ENCODE peak calls at places on chromosomes 7 and 10, in seven cellular contexts. C, F, G, M, V, S and I are unnamed samples.
A peak's percentile ranks its signal among the peaks of the same experiment; 100 is the strongest.

GRCh38 chr10:656883-657282 is 32.6 kb downstream of the DIP2C start:
- DNase-seq in C (no peak), F (no peak), G (no peak), M (no peak), V (no peak), S (no peak), I (no peak)

GRCh38 chr7:111475419-111475748 is 86.9 kb downstream of the IMMP2L start:
- DNase-seq in C (no peak), F (no peak), G (no peak), M (no peak), V (no peak), S (no peak), I (no peak)

GRCh38 chr10:26334932-26335573 is 103.1 kb upstream of the APBB1IP start:
- DNase-seq in C (no peak), F (peak; percentile 75), G (peak; percentile 28), M (no peak), V (peak; percentile 6), S (peak; percentile 35), I (peak; percentile 62)

GRCh38 chr7:143975617-143976016 is 21.0 kb downstream of the OR2F1 start:
- DNase-seq in C (no peak), F (no peak), G (no peak), M (no peak), V (peak; percentile 31), S (peak; percentile 11), I (peak; percentile 54)

GRCh38 chr10:130233426-130233825 is 97.2 kb downstream of the GLRX3 start:
- DNase-seq in C (peak; percentile 48), F (no peak), G (no peak), M (no peak), V (no peak), S (no peak), I (no peak)

GRCh38 chr10:70799124-70799523 is 13.9 kb upstream of the TBATA start:
- DNase-seq in C (no peak), F (no peak), G (no peak), M (no peak), V (no peak), S (no peak), I (no peak)

GRCh38 chr10:93160829-93161228 is 87.1 kb downstream of the CYP26A1 start:
- DNase-seq in C (peak; percentile 79), F (no peak), G (no peak), M (peak; percentile 65), V (peak; percentile 39), S (peak; percentile 2), I (no peak)

GRCh38 chr10:103504181-103504783 is 10.8 kb downstream of the NEURL1 start:
- DNase-seq in C (peak; percentile 40), F (peak; percentile 81), G (peak; percentile 68), M (no peak), V (peak; percentile 94), S (peak; percentile 84), I (no peak)

GRCh38 chr10:92082583-92083280 is 159.2 kb downstream of the BTAF1 start:
- DNase-seq in C (no peak), F (no peak), G (no peak), M (no peak), V (peak; percentile 54), S (peak; percentile 33), I (no peak)

GRCh38 chr10:69374242-69374641 is 42.5 kb downstream of the TACR2 start:
- DNase-seq in C (no peak), F (no peak), G (no peak), M (peak; percentile 60), V (no peak), S (no peak), I (no peak)

GRCh38 chr10:14686356-14686755 is 88.3 kb downstream of the FAM107B start:
- DNase-seq in C (no peak), F (no peak), G (peak; percentile 4), M (no peak), V (no peak), S (no peak), I (no peak)

GRCh38 chr7:114856625-114857024 is 65.3 kb upstream of the MDFIC start:
- DNase-seq in C (no peak), F (no peak), G (no peak), M (no peak), V (peak; percentile 10), S (no peak), I (no peak)

GRCh38 chr7:84100866-84101265 is 93.7 kb downstream of the SEMA3A start:
- DNase-seq in C (no peak), F (peak; percentile 10), G (no peak), M (no peak), V (peak; percentile 69), S (peak; percentile 70), I (peak; percentile 2)

GRCh38 chr7:42587826-42588225 is 324.0 kb downstream of the C7orf25 start:
- DNase-seq in C (no peak), F (no peak), G (no peak), M (no peak), V (no peak), S (no peak), I (no peak)

GRCh38 chr7:20438248-20438647 is 107.5 kb downstream of the ITGB8 start:
- DNase-seq in C (no peak), F (no peak), G (no peak), M (no peak), V (no peak), S (no peak), I (no peak)

GRCh38 chr7:158976468-158976848 is 120.1 kb downstream of the DYNC2I1 start:
- DNase-seq in C (no peak), F (no peak), G (no peak), M (no peak), V (no peak), S (no peak), I (no peak)

GRCh38 chr7:158973941-158974785 is 117.8 kb downstream of the DYNC2I1 start:
- DNase-seq in C (no peak), F (no peak), G (no peak), M (no peak), V (no peak), S (no peak), I (peak; percentile 69)

GRCh38 chr7:158975526-158976467 is 119.4 kb downstream of the DYNC2I1 start:
- DNase-seq in C (no peak), F (no peak), G (peak; percentile 17), M (no peak), V (no peak), S (no peak), I (peak; percentile 78)

GRCh38 chr7:158971214-158971613 is 114.9 kb downstream of the DYNC2I1 start:
- DNase-seq in C (no peak), F (no peak), G (no peak), M (no peak), V (no peak), S (no peak), I (no peak)

DNA sequence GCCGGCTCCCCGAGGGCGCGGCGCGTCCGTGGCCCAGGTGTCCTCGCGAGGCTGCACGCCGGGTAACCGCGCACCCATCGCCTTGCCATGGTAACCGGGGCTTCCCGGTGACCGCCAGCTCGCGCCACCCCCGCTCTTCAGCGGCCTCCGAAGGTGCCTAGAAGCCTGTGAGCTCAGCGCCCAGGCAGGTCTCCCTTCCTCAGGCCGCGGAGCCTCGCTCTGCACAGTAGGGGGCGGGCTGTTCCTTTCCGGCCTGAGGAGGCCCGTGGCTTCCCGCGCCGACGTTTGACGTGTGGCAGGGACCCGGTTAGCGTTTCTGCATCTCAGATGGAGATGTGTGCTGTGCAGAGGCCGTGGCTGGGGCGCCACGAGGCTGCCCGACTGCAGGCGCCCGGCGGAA is 117.1 kb downstream of the DYNC2I1 start:
- DNase-seq in C (no peak), F (peak; percentile 86), G (no peak), M (no peak), V (no peak), S (no peak), I (peak; percentile 92)
- H3K4me3 ChIP-seq in C (no peak overlapping the region), F (no peak overlapping the region), G (no peak overlapping the region), M (no peak overlapping the region), V (no peak overlapping the region), S (no peak overlapping the region), I (no peak overlapping the region)

DNA sequence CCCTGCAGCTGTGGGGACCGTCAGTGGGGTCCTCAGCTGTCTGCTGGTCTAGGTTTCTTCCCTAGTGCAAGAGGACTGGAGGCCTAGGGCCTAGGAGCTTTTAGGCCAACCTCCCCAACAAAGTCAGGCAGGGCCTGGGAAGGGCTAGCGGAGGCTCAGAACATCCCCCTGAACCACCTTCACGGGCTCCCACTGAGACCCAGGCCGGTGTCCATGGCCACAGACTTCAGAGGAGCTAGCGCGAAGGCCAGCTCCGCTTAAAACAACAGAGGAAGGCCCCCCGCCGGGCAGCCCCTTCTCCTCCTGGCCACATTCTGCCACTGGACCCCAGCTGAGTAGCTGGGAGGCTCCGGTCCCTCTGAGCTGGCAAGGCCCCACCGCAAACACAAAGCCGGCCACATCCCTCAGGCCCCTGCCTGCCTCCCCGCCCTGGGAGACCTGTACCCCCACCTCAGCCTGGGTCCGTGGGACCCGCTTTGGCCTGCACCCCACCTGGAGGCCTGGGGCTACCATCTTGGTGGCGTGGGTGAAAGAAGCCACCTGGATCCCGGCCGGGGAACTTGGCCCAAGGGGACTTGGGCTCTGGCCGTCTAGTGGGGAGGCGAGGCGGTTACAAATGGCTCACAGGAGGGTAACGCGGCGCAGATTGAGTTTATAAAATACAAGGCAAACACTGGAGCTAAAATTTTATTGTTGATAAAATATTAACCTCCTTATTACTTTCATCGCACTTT is 5.4 kb upstream of the UNCX start:
- DNase-seq in C (no peak), F (no peak), G (no peak), M (no peak), V (no peak), S (no peak), I (peak; percentile 83)
- H3K27me3 ChIP-seq in C (no peaks in the 10 kb centered on the region), F (peaks cover 95% of the 10 kb centered on the region), G (peaks cover 70% of the 10 kb centered on the region), M (peaks cover 49% of the 10 kb centered on the region), V (peaks cover 91% of the 10 kb centered on the region), S (peaks cover 81% of the 10 kb centered on the region), I (peaks cover 92% of the 10 kb centered on the region)

GRCh38 chr7:27245124-27245797 is 2.7 kb downstream of the EVX1 start:
- DNase-seq in C (no peak), F (no peak), G (no peak), M (no peak), V (no peak), S (no peak), I (peak; percentile 74)
- H3K4me3 ChIP-seq in C (no peak overlapping the region), F (no peak overlapping the region), G (no peak overlapping the region), M (peak overlapping the region; percentile 57), V (no peak overlapping the region), S (no peak overlapping the region), I (peak overlapping the region; percentile 12)

GRCh38 chr7:1247527-1248041 is 14.9 kb downstream of the UNCX start:
- DNase-seq in C (no peak), F (no peak), G (no peak), M (peak; percentile 25), V (no peak), S (no peak), I (peak; percentile 93)

GRCh38 chr7:1248077-1248458 is 15.4 kb downstream of the UNCX start:
- DNase-seq in C (no peak), F (no peak), G (no peak), M (peak; percentile 34), V (no peak), S (no peak), I (peak; percentile 90)

GRCh38 chr7:1248459-1249131 is 15.9 kb downstream of the UNCX start:
- DNase-seq in C (no peak), F (no peak), G (no peak), M (peak; percentile 41), V (no peak), S (no peak), I (peak; percentile 88)

GRCh38 chr7:1250901-1251300 is 18.2 kb downstream of the UNCX start:
- DNase-seq in C (no peak), F (no peak), G (no peak), M (peak; percentile 47), V (no peak), S (no peak), I (no peak)

GRCh38 chr7:1249731-1250130 is 17.1 kb downstream of the UNCX start:
- DNase-seq in C (no peak), F (no peak), G (no peak), M (peak; percentile 40), V (no peak), S (no peak), I (peak; percentile 81)
- H3K27me3 ChIP-seq in C (no peaks in the 10 kb centered on the region), F (peaks cover 77% of the 10 kb centered on the region), G (peaks cover 81% of the 10 kb centered on the region), M (peaks cover 31% of the 10 kb centered on the region), V (peaks cover 93% of the 10 kb centered on the region), S (peaks cover 51% of the 10 kb centered on the region), I (peaks cover 58% of the 10 kb centered on the region)

GRCh38 chr10:101133489-101134298 is 2.6 kb downstream of the TLX1 start:
- DNase-seq in C (no peak), F (no peak), G (no peak), M (no peak), V (no peak), S (no peak), I (peak; percentile 84)
- H3K4me3 ChIP-seq in C (no peak overlapping the region), F (no peak overlapping the region), G (no peak overlapping the region), M (peak overlapping the region; percentile 52), V (no peak overlapping the region), S (no peak overlapping the region), I (no peak overlapping the region)